ENCODE peak calls at places on chromosomes 7 and 10, in seven cellular contexts. One of them, this sample, is unnamed.

GRCh38 chr7:106721816-106722785 is 61.1 kb upstream of the CCDC71L start:
- DNase-seq in Daoy: no peak
- DNase-seq in activated T-helper 1 cell treated with anti-CD3 and anti-CD28 coated beads, Interleukin-2, amount 50 U/mL, for 16 hours: no peak
- DNase-seq in amniotic stem cell: no peak
- DNase-seq in cardiac septum: no peak
- DNase-seq in IMR-90: peak
- DNase-seq in naive B cell: peak
- DNase-seq in this sample: no peak

GRCh38 chr10:59901481-59901880 is 4.9 kb downstream of the CCDC6 start:
- DNase-seq in Daoy: no peak
- DNase-seq in activated T-helper 1 cell treated with anti-CD3 and anti-CD28 coated beads, Interleukin-2, amount 50 U/mL, for 16 hours: no peak
- DNase-seq in amniotic stem cell: no peak
- DNase-seq in cardiac septum: no peak
- DNase-seq in IMR-90: no peak
- DNase-seq in naive B cell: no peak
- DNase-seq in this sample: no peak

GRCh38 chr10:90862908-90863514 is 5.2 kb upstream of the HTR7 start:
- DNase-seq in Daoy: no peak
- DNase-seq in activated T-helper 1 cell treated with anti-CD3 and anti-CD28 coated beads, Interleukin-2, amount 50 U/mL, for 16 hours: no peak
- DNase-seq in amniotic stem cell: peak
- DNase-seq in cardiac septum: no peak
- DNase-seq in IMR-90: peak
- DNase-seq in naive B cell: peak
- DNase-seq in this sample: no peak

GRCh38 chr10:126061526-126061925 is 165.2 kb downstream of the FANK1 start:
- DNase-seq in Daoy: no peak
- DNase-seq in activated T-helper 1 cell treated with anti-CD3 and anti-CD28 coated beads, Interleukin-2, amount 50 U/mL, for 16 hours: no peak
- DNase-seq in amniotic stem cell: no peak
- DNase-seq in cardiac septum: no peak
- DNase-seq in IMR-90: no peak
- DNase-seq in naive B cell: no peak
- DNase-seq in this sample: no peak

GRCh38 chr10:98326621-98327027 is 58.6 kb upstream of the LOXL4 start:
- DNase-seq in Daoy: no peak
- DNase-seq in activated T-helper 1 cell treated with anti-CD3 and anti-CD28 coated beads, Interleukin-2, amount 50 U/mL, for 16 hours: no peak
- DNase-seq in amniotic stem cell: no peak
- DNase-seq in cardiac septum: no peak
- DNase-seq in IMR-90: no peak
- DNase-seq in naive B cell: no peak
- DNase-seq in this sample: no peak

GRCh38 chr7:24755541-24756416 is 1.5 kb downstream of the GSDME start:
- DNase-seq in Daoy: peak
- DNase-seq in activated T-helper 1 cell treated with anti-CD3 and anti-CD28 coated beads, Interleukin-2, amount 50 U/mL, for 16 hours: no peak
- DNase-seq in amniotic stem cell: no peak
- DNase-seq in cardiac septum: no peak
- DNase-seq in IMR-90: peak
- DNase-seq in naive B cell: peak
- DNase-seq in this sample: no peak

GRCh38 chr10:80529604-80530003 is 8.1 kb upstream of the SH2D4B start:
- DNase-seq in Daoy: no peak
- DNase-seq in activated T-helper 1 cell treated with anti-CD3 and anti-CD28 coated beads, Interleukin-2, amount 50 U/mL, for 16 hours: peak
- DNase-seq in amniotic stem cell: no peak
- DNase-seq in cardiac septum: no peak
- DNase-seq in IMR-90: peak
- DNase-seq in naive B cell: no peak
- DNase-seq in this sample: no peak

GRCh38 chr7:150978136-150978789 is at the start of gene KCNH2:
- DNase-seq in Daoy: peak
- DNase-seq in activated T-helper 1 cell treated with anti-CD3 and anti-CD28 coated beads, Interleukin-2, amount 50 U/mL, for 16 hours: no peak
- DNase-seq in amniotic stem cell: no peak
- DNase-seq in cardiac septum: no peak
- DNase-seq in IMR-90: no peak
- DNase-seq in naive B cell: no peak
- DNase-seq in this sample: no peak

GRCh38 chr7:73850212-73850611 is 7.9 kb upstream of the METTL27 start:
- DNase-seq in Daoy: peak
- DNase-seq in activated T-helper 1 cell treated with anti-CD3 and anti-CD28 coated beads, Interleukin-2, amount 50 U/mL, for 16 hours: no peak
- DNase-seq in amniotic stem cell: no peak
- DNase-seq in cardiac septum: no peak
- DNase-seq in IMR-90: no peak
- DNase-seq in naive B cell: no peak
- DNase-seq in this sample: no peak

GRCh38 chr7:138849701-138850100 is 51.7 kb upstream of the ATP6V0A4 start:
- DNase-seq in Daoy: no peak
- DNase-seq in activated T-helper 1 cell treated with anti-CD3 and anti-CD28 coated beads, Interleukin-2, amount 50 U/mL, for 16 hours: no peak
- DNase-seq in amniotic stem cell: no peak
- DNase-seq in cardiac septum: no peak
- DNase-seq in IMR-90: no peak
- DNase-seq in naive B cell: no peak
- DNase-seq in this sample: no peak

GRCh38 chr7:24965831-24966708 is 13.9 kb downstream of the OSBPL3 start:
- DNase-seq in Daoy: peak
- DNase-seq in activated T-helper 1 cell treated with anti-CD3 and anti-CD28 coated beads, Interleukin-2, amount 50 U/mL, for 16 hours: no peak
- DNase-seq in amniotic stem cell: no peak
- DNase-seq in cardiac septum: no peak
- DNase-seq in IMR-90: peak
- DNase-seq in naive B cell: peak
- DNase-seq in this sample: no peak

GRCh38 chr10:52703898-52704297 is 68.7 kb downstream of the MBL2 start:
- DNase-seq in Daoy: no peak
- DNase-seq in activated T-helper 1 cell treated with anti-CD3 and anti-CD28 coated beads, Interleukin-2, amount 50 U/mL, for 16 hours: no peak
- DNase-seq in amniotic stem cell: no peak
- DNase-seq in cardiac septum: no peak
- DNase-seq in IMR-90: no peak
- DNase-seq in naive B cell: no peak
- DNase-seq in this sample: no peak

GRCh38 chr10:44102726-44103255 is 282.1 kb downstream of the CXCL12 start:
- DNase-seq in Daoy: peak
- DNase-seq in activated T-helper 1 cell treated with anti-CD3 and anti-CD28 coated beads, Interleukin-2, amount 50 U/mL, for 16 hours: no peak
- DNase-seq in amniotic stem cell: no peak
- DNase-seq in cardiac septum: no peak
- DNase-seq in IMR-90: no peak
- DNase-seq in naive B cell: no peak
- DNase-seq in this sample: no peak

GRCh38 chr10:19411119-19411518 is 362.5 kb downstream of the MALRD1 start:
- DNase-seq in Daoy: no peak
- DNase-seq in activated T-helper 1 cell treated with anti-CD3 and anti-CD28 coated beads, Interleukin-2, amount 50 U/mL, for 16 hours: no peak
- DNase-seq in amniotic stem cell: no peak
- DNase-seq in cardiac septum: no peak
- DNase-seq in IMR-90: no peak
- DNase-seq in naive B cell: no peak
- DNase-seq in this sample: no peak

GRCh38 chr10:71962915-71963314 is 1.3 kb upstream of the CHST3 start:
- DNase-seq in Daoy: no peak
- DNase-seq in activated T-helper 1 cell treated with anti-CD3 and anti-CD28 coated beads, Interleukin-2, amount 50 U/mL, for 16 hours: no peak
- DNase-seq in amniotic stem cell: no peak
- DNase-seq in cardiac septum: no peak
- DNase-seq in IMR-90: no peak
- DNase-seq in naive B cell: no peak
- DNase-seq in this sample: no peak

GRCh38 chr10:1036341-1036791 is 10.7 kb upstream of the IDI2 start:
- DNase-seq in Daoy: peak
- DNase-seq in activated T-helper 1 cell treated with anti-CD3 and anti-CD28 coated beads, Interleukin-2, amount 50 U/mL, for 16 hours: no peak
- DNase-seq in amniotic stem cell: no peak
- DNase-seq in cardiac septum: no peak
- DNase-seq in IMR-90: peak
- DNase-seq in naive B cell: no peak
- DNase-seq in this sample: peak

GRCh38 chr10:7405637-7406036 is 5.2 kb downstream of the SFMBT2 start:
- DNase-seq in Daoy: peak
- DNase-seq in activated T-helper 1 cell treated with anti-CD3 and anti-CD28 coated beads, Interleukin-2, amount 50 U/mL, for 16 hours: no peak
- DNase-seq in amniotic stem cell: no peak
- DNase-seq in cardiac septum: no peak
- DNase-seq in IMR-90: no peak
- DNase-seq in naive B cell: no peak
- DNase-seq in this sample: no peak

This sample was measured in non-pigmented ciliary epithelial cell.